ENCODE peak calls at places on chromosomes 16 and 17, in seven cellular contexts. N is ascending aorta, R is tibial artery, V is natural killer cell, X is activated B cell treated with CpG ODN at 0.5 μM for 24 hours, P is choroid plexus epithelial cell, B is AG09319. G is an unnamed sample.

GRCh38 chr17:8041249-8041928 is 2.5 kb downstream of the ALOX15B start:
- DNase-seq in B (peak), P (peak), R (peak), N (no peak), X (no peak), V (no peak), G (no peak)

GRCh38 chr17:72004011-72004427 is 116.8 kb upstream of the SOX9 start:
- DNase-seq in V (no peak), P (no peak), R (no peak), B (no peak), X (no peak), N (no peak), G (no peak)

GRCh38 chr16:58462997-58463891 is 36.7 kb upstream of the NDRG4 start:
- DNase-seq in P (no peak), B (no peak), N (no peak), V (peak), X (no peak), R (no peak), G (no peak)

GRCh38 chr17:55607736-55608341 is 96.6 kb upstream of the SMIM36 start:
- DNase-seq in P (peak), N (no peak), X (no peak), B (peak), R (no peak), V (no peak), G (no peak)

GRCh38 chr16:72455743-72456659 is 284.0 kb upstream of the PMFBP1 start:
- DNase-seq in V (no peak), B (no peak), P (no peak), R (no peak), X (no peak), N (no peak), G (no peak)

GRCh38 chr16:56999409-57000270 is 10.3 kb downstream of the NLRC5 start:
- DNase-seq in R (no peak), P (no peak), X (no peak), B (no peak), N (no peak), V (no peak), G (no peak)

GRCh38 chr17:48357727-48358126 is 72.3 kb downstream of the SKAP1 start:
- DNase-seq in V (no peak), X (no peak), P (no peak), B (no peak), R (no peak), N (no peak), G (no peak)

GRCh38 chr17:4950757-4951204 is at the start of gene ENO3:
- DNase-seq in R (no peak), B (no peak), X (no peak), N (no peak), P (no peak), V (no peak), G (no peak)

GRCh38 chr17:36928450-36929125 is 8.7 kb upstream of the LHX1 start:
- DNase-seq in X (no peak), N (no peak), B (no peak), R (no peak), V (no peak), P (no peak), G (no peak)

GRCh38 chr17:61413654-61414133 is 14.1 kb downstream of the TBX2 start:
- DNase-seq in P (no peak), X (no peak), N (peak), R (no peak), B (no peak), V (no peak), G (no peak)

GRCh38 chr16:52497067-52497816 is 49.7 kb downstream of the TOX3 start:
- DNase-seq in B (no peak), R (no peak), N (no peak), V (no peak), P (peak), X (no peak), G (no peak)

GRCh38 chr17:57628421-57628820 is 116.7 kb downstream of the CCDC182 start:
- DNase-seq in X (no peak), R (peak), V (no peak), P (no peak), N (no peak), B (no peak), G (no peak)

GRCh38 chr17:57629886-57630285 is 115.2 kb downstream of the CCDC182 start:
- DNase-seq in V (no peak), B (no peak), R (peak), X (no peak), N (no peak), P (no peak), G (no peak)

GRCh38 chr17:57630736-57631135 is 114.4 kb downstream of the CCDC182 start:
- DNase-seq in N (no peak), B (no peak), P (no peak), V (no peak), R (peak), X (no peak), G (no peak)

GRCh38 chr17:57627591-57627990 is 117.5 kb downstream of the CCDC182 start:
- DNase-seq in V (no peak), N (no peak), P (no peak), B (no peak), R (peak), X (no peak), G (no peak)

GRCh38 chr17:57629470-57629869 is 115.6 kb downstream of the CCDC182 start:
- DNase-seq in N (no peak), V (no peak), R (peak), B (no peak), X (peak), P (no peak), G (peak)
- TF ChIP-seq CTCF in N (no peak), V (no peak), R (no peak), B (no peak), X (no peak), P (no peak), G (peak)

GRCh38 chr16:1689853-1690252 is 11.8 kb downstream of the JPT2 start:
- DNase-seq in B (no peak), R (no peak), V (no peak), P (no peak), N (no peak), X (no peak), G (no peak)

GRCh38 chr16:1688807-1689560 is 10.9 kb downstream of the JPT2 start:
- DNase-seq in B (no peak), X (no peak), N (peak), P (peak), V (no peak), R (no peak), G (no peak)

GRCh38 chr16:1690810-1691209 is 12.7 kb downstream of the JPT2 start:
- DNase-seq in X (no peak), N (no peak), V (no peak), B (no peak), P (no peak), R (no peak), G (no peak)

GRCh38 chr16:1691956-1692355 is 13.9 kb downstream of the JPT2 start:
- DNase-seq in P (peak), R (no peak), N (no peak), B (no peak), V (no peak), X (no peak), G (no peak)

DNA sequence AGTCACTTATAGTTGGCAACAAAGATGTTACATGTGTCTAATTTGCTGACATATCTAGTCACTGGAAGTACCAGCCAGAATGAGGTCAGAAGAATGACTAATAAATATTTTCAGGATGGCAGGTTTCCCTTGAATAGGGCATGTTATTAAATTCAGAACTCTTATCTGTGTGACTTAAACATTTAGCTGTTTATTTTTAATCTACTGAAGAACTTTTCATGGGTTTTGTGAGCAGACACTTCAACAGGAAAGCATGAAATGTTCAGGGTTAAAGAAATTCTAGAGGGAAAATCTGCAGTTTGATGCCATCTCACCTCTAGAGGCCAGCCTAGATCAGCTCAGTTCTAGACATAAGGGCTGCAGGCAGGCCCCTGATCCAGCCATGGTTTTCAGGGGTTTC is 13.2 kb downstream of the JPT2 start:
- DNase-seq in B (no peak), X (no peak), N (no peak), R (no peak), V (no peak), P (peak), G (no peak)
- TF ChIP-seq CTCF in B (peak), X (no peak), N (no peak), R (no peak), V (no peak), P (peak), G (no peak)

GRCh38 chr16:87143661-87144121 is 173.5 kb downstream of the C16orf95 start:
- DNase-seq in X (no peak), B (no peak), R (peak), P (no peak), V (no peak), N (no peak), G (no peak)

GRCh38 chr16:87146676-87147075 is 170.5 kb downstream of the C16orf95 start:
- DNase-seq in X (no peak), V (no peak), R (no peak), B (no peak), P (no peak), N (no peak), G (no peak)

GRCh38 chr16:87144232-87144631 is 173.0 kb downstream of the C16orf95 start:
- DNase-seq in X (no peak), B (no peak), R (no peak), N (no peak), V (no peak), P (no peak), G (no peak)

GRCh38 chr16:87149051-87149450 is 168.1 kb downstream of the C16orf95 start:
- DNase-seq in B (no peak), V (no peak), R (no peak), P (peak), X (no peak), N (no peak), G (no peak)

GRCh38 chr16:87145181-87146176 is 171.7 kb downstream of the C16orf95 start:
- DNase-seq in V (no peak), N (no peak), B (no peak), X (no peak), P (peak), R (no peak), G (no peak)
- TF ChIP-seq CTCF in V (no peak), N (no peak), B (no peak), X (no peak), P (no peak), R (no peak), G (no peak)

GRCh38 chr17:79391376-79391775 is 219.5 kb downstream of the RBFOX3 start:
- DNase-seq in P (no peak), N (no peak), X (no peak), R (no peak), V (no peak), B (no peak), G (no peak)

GRCh38 chr17:79389896-79390295 is 221.0 kb downstream of the RBFOX3 start:
- DNase-seq in B (no peak), P (no peak), V (no peak), N (no peak), R (no peak), X (no peak), G (no peak)

GRCh38 chr17:79385962-79386563 is 224.8 kb downstream of the RBFOX3 start:
- DNase-seq in P (no peak), R (no peak), V (no peak), B (no peak), X (no peak), N (no peak), G (no peak)

GRCh38 chr17:79387783-79388182 is 223.1 kb downstream of the RBFOX3 start:
- DNase-seq in V (no peak), N (no peak), X (no peak), B (no peak), P (no peak), R (no peak), G (no peak)

DNA sequence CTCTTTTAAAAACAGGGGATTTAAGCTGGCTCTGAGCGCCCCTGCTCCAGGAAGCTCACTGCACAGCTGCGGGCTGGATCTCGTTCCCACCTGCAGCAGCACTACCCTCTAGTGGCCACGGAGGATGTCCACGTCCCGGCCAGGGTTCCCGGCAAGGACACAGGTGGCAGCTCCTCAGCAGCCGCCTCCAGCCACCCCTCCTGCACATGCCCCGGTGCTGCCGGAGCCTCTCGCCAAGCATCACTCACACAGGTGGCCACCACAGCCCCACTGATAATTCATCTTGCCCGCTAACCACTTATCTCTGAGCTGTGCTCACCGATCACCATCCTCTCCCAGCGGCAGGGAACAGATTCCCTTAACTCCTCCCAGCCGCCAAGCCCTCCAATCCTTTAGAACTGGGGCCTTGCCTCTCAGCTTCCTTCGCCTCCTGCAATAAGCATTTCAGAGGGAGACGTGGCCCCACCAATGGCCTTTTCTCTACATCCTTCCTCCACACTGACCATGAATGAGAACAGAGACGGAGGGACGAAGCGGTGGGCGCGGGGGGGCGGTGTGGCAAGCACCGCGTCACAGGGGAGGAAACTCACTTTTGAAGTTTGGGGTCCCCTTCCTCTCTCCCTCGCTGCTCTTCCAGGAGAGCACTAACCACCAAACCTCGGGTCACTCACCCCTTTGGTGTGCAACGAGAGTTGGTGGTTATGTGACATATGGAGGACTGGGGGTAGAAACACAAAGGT is 222.1 kb downstream of the RBFOX3 start:
- DNase-seq in B (no peak), N (no peak), V (no peak), R (no peak), P (peak), X (no peak), G (no peak)
- TF ChIP-seq CTCF in B (peak), N (peak), V (peak), R (peak), P (peak), X (no peak), G (peak)

GRCh38 chr17:46193246-46193625 is at the start of gene KANSL1:
- DNase-seq in X (no peak), R (peak), N (peak), V (no peak), B (peak), P (peak), G (peak)

GRCh38 chr17:46194393-46195216 is 1.4 kb upstream of the KANSL1 start:
- DNase-seq in V (peak), P (peak), R (no peak), B (no peak), X (no peak), N (no peak), G (no peak)

GRCh38 chr17:46195939-46196338 is 2.7 kb upstream of the KANSL1 start:
- DNase-seq in R (no peak), X (no peak), N (no peak), V (no peak), P (peak), B (no peak), G (no peak)

GRCh38 chr17:46193626-46194392 is 580 bp upstream of the KANSL1 start:
- DNase-seq in P (peak), V (peak), R (peak), X (peak), N (peak), B (peak), G (peak)

GRCh38 chr17:46195217-46195855 is 2.1 kb upstream of the KANSL1 start:
- DNase-seq in R (no peak), X (no peak), V (no peak), B (no peak), P (no peak), N (no peak), G (no peak)
- TF ChIP-seq CTCF in R (no peak), X (no peak), V (peak), B (no peak), P (no peak), N (no peak), G (peak)

GRCh38 chr17:12927541-12928425 is 90.0 kb downstream of the ELAC2 start:
- DNase-seq in V (no peak), B (no peak), R (no peak), P (peak), X (no peak), N (no peak), G (no peak)

GRCh38 chr17:12924614-12925013 is 93.2 kb downstream of the ELAC2 start:
- DNase-seq in X (no peak), P (no peak), N (no peak), B (no peak), R (no peak), V (no peak), G (no peak)

GRCh38 chr17:12927001-12927400 is 90.8 kb downstream of the ELAC2 start:
- DNase-seq in N (no peak), B (no peak), V (no peak), P (peak), X (no peak), R (no peak), G (no peak)

DNA sequence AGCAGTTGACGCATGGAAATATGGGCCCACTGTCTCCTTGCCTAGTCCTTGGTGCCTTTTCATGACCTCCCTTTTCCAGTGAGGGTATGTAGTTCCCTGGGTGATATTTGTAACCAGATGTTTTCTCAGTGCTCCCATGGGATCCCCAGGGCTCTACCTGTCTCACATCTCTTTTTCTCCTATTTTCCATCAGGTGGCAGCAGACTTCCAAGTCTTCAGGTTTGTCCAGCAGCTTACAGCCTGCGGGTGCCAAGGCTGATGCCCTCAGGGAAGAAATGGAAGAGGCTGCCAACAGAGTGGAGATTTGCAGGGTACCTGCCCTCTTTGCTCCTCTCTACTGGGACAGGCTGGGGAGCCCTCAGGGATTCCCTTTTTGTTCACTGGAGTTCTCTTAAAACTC is 89.1 kb downstream of the ELAC2 start:
- DNase-seq in V (no peak), B (no peak), R (no peak), N (no peak), P (peak), X (no peak), G (no peak)
- TF ChIP-seq CTCF in V (no peak), B (peak), R (no peak), N (no peak), P (peak), X (no peak), G (no peak)

G was measured in CD14-positive monocyte.